ENCODE peak calls at places on chromosomes 3 and 15, in five cellular contexts. One of them, this sample, is unnamed.

GRCh38 chr3:96266395-96267187 is 547.8 kb upstream of the EPHA6 start:
- DNase-seq in activated CD8-positive, alpha-beta T cell treated with anti-CD3 and anti-CD28 coated beads for 36 hours: no peak
- DNase-seq in NCI-H774: no peak
- DNase-seq in activated B cell treated with CpG ODN at 0.5 μM for 24 hours: no peak
- DNase-seq in neural crest cell: no peak
- DNase-seq in this sample: no peak

GRCh38 chr3:175255698-175256097 is 396.6 kb downstream of the NAALADL2 start:
- DNase-seq in neural crest cell: no peak
- DNase-seq in activated B cell treated with CpG ODN at 0.5 μM for 24 hours: no peak
- DNase-seq in activated CD8-positive, alpha-beta T cell treated with anti-CD3 and anti-CD28 coated beads for 36 hours: no peak
- DNase-seq in NCI-H774: no peak
- DNase-seq in this sample: no peak

GRCh38 chr3:134406331-134407246 is 32.3 kb upstream of the AMOTL2 start:
- DNase-seq in neural crest cell: peak
- DNase-seq in activated B cell treated with CpG ODN at 0.5 μM for 24 hours: no peak
- DNase-seq in activated CD8-positive, alpha-beta T cell treated with anti-CD3 and anti-CD28 coated beads for 36 hours: no peak
- DNase-seq in NCI-H774: peak
- DNase-seq in this sample: no peak

GRCh38 chr15:65931221-65931620 is 61.9 kb downstream of the RAB11A start:
- DNase-seq in NCI-H774: no peak
- DNase-seq in neural crest cell: no peak
- DNase-seq in activated B cell treated with CpG ODN at 0.5 μM for 24 hours: no peak
- DNase-seq in activated CD8-positive, alpha-beta T cell treated with anti-CD3 and anti-CD28 coated beads for 36 hours: no peak
- DNase-seq in this sample: no peak

GRCh38 chr15:74400313-74400850 is 32.9 kb upstream of the CYP11A1 start:
- DNase-seq in NCI-H774: no peak
- DNase-seq in activated B cell treated with CpG ODN at 0.5 μM for 24 hours: no peak
- DNase-seq in activated CD8-positive, alpha-beta T cell treated with anti-CD3 and anti-CD28 coated beads for 36 hours: peak
- DNase-seq in neural crest cell: no peak
- DNase-seq in this sample: no peak

GRCh38 chr3:44883999-44884431 is 9.6 kb downstream of the TGM4 start:
- DNase-seq in neural crest cell: no peak
- DNase-seq in activated CD8-positive, alpha-beta T cell treated with anti-CD3 and anti-CD28 coated beads for 36 hours: no peak
- DNase-seq in NCI-H774: no peak
- DNase-seq in activated B cell treated with CpG ODN at 0.5 μM for 24 hours: no peak
- DNase-seq in this sample: no peak

GRCh38 chr15:79076661-79077060 is 13.9 kb downstream of the RASGRF1 start:
- DNase-seq in neural crest cell: no peak
- DNase-seq in activated CD8-positive, alpha-beta T cell treated with anti-CD3 and anti-CD28 coated beads for 36 hours: no peak
- DNase-seq in activated B cell treated with CpG ODN at 0.5 μM for 24 hours: no peak
- DNase-seq in NCI-H774: no peak
- DNase-seq in this sample: no peak

GRCh38 chr3:12268050-12268449 is 20.8 kb upstream of the PPARG start:
- DNase-seq in activated CD8-positive, alpha-beta T cell treated with anti-CD3 and anti-CD28 coated beads for 36 hours: no peak
- DNase-seq in NCI-H774: no peak
- DNase-seq in neural crest cell: no peak
- DNase-seq in activated B cell treated with CpG ODN at 0.5 μM for 24 hours: no peak
- DNase-seq in this sample: no peak

GRCh38 chr3:63900459-63900858 is 11.7 kb downstream of the SCAANT1 start:
- DNase-seq in neural crest cell: no peak
- DNase-seq in activated CD8-positive, alpha-beta T cell treated with anti-CD3 and anti-CD28 coated beads for 36 hours: no peak
- DNase-seq in NCI-H774: no peak
- DNase-seq in activated B cell treated with CpG ODN at 0.5 μM for 24 hours: no peak
- DNase-seq in this sample: no peak

GRCh38 chr3:183828538-183828870 is 3.1 kb upstream of the MAP6D1 start:
- DNase-seq in activated CD8-positive, alpha-beta T cell treated with anti-CD3 and anti-CD28 coated beads for 36 hours: no peak
- DNase-seq in NCI-H774: no peak
- DNase-seq in activated B cell treated with CpG ODN at 0.5 μM for 24 hours: no peak
- DNase-seq in neural crest cell: no peak
- DNase-seq in this sample: no peak

This sample was measured in T47D.